ENCODE peak calls at places on chromosomes 1 and 21, in nine cellular contexts. B is choroid plexus epithelial cell; O is pancreas; D is uterus; Z is left ventricle myocardium inferior; U is CD8-positive, alpha-beta T cell; S is fibroblast of the aortic adventitia; M is fibroblast of pulmonary artery; H is A549. X is an unnamed sample.

GRCh38 chr1:5997316-5997715 is 5.1 kb upstream of the NPHP4 start:
- DNase-seq in B (no peak), M (no peak), S (no peak), U (no peak), Z (no peak), H (no peak), O (no peak), D (no peak), X (no peak)

GRCh38 chr1:7128293-7128692 is 343.0 kb downstream of the CAMTA1 start:
- DNase-seq in U (no peak), D (no peak), B (no peak), M (no peak), H (no peak), Z (no peak), S (no peak), O (no peak), X (no peak)

GRCh38 chr1:44723496-44724407 is 7.2 kb downstream of the RNU5D-1 start:
- DNase-seq in H (no peak), M (no peak), D (no peak), S (no peak), U (peak), B (no peak), O (no peak), Z (peak), X (no peak)

GRCh38 chr1:247189981-247190798 is 18.4 kb upstream of the ZNF124 start:
- DNase-seq in S (no peak), H (no peak), M (no peak), O (no peak), D (no peak), Z (no peak), B (no peak), U (no peak), X (no peak)

GRCh38 chr1:43774359-43774758 is 67.0 kb downstream of the ST3GAL3 start:
- DNase-seq in O (no peak), S (peak), B (peak), M (peak), D (peak), U (no peak), H (no peak), Z (no peak), X (peak)

GRCh38 chr1:108503062-108503740 is 53.1 kb downstream of the NBPF6 start:
- DNase-seq in Z (no peak), O (peak), D (no peak), H (peak), U (no peak), S (peak), B (peak), M (peak), X (peak)

GRCh38 chr1:42852608-42852980 is 6.2 kb downstream of the ZNF691 start:
- DNase-seq in H (no peak), M (no peak), Z (no peak), U (no peak), B (peak), S (no peak), O (no peak), D (no peak), X (no peak)

GRCh38 chr21:45277101-45278045 is 10.3 kb downstream of the POFUT2 start:
- DNase-seq in S (no peak), H (no peak), B (no peak), M (no peak), U (no peak), O (no peak), Z (no peak), D (no peak), X (no peak)

GRCh38 chr1:8353386-8353785 is 35.5 kb downstream of the SLC45A1 start:
- DNase-seq in S (no peak), O (no peak), U (no peak), M (no peak), D (peak), B (no peak), Z (no peak), H (no peak), X (no peak)

GRCh38 chr1:230833511-230833910 is 34.8 kb downstream of the C1orf198 start:
- DNase-seq in U (no peak), H (no peak), O (no peak), S (no peak), D (no peak), M (no peak), Z (no peak), B (no peak), X (no peak)

GRCh38 chr1:168921514-168922106 is 184.9 kb upstream of the ATP1B1 start:
- DNase-seq in O (no peak), D (no peak), H (no peak), M (no peak), U (no peak), Z (no peak), B (no peak), S (no peak), X (peak)

GRCh38 chr21:36990508-36991205 is 15.8 kb upstream of the RIPPLY3 start:
- DNase-seq in O (no peak), M (no peak), S (no peak), D (no peak), U (no peak), Z (no peak), H (no peak), B (no peak), X (no peak)
- H3K4me3 ChIP-seq in O (peak), M (peak), S (peak), D (peak), U (peak), Z (peak), H (peak), B (peak), X (peak)

GRCh38 chr1:156602557-156602993 is 1.3 kb upstream of the GPATCH4 start:
- DNase-seq in D (no peak), O (no peak), B (peak), U (no peak), Z (no peak), H (peak), M (no peak), S (no peak), X (no peak)
- TF ChIP-seq CTCF in D (no peak), O (no peak), B (peak), U (peak), Z (peak), H (peak), M (peak), S (peak), X (peak)

GRCh38 chr1:167500283-167500860 is 18.0 kb downstream of the CD247 start:
- DNase-seq in Z (no peak), B (no peak), O (no peak), U (no peak), D (no peak), M (no peak), S (no peak), H (no peak), X (no peak)

GRCh38 chr1:167501513-167502191 is 16.7 kb downstream of the CD247 start:
- DNase-seq in H (no peak), S (no peak), Z (no peak), M (no peak), B (no peak), D (no peak), U (no peak), O (peak), X (no peak)

GRCh38 chr1:167503626-167504458 is 14.5 kb downstream of the CD247 start:
- DNase-seq in M (no peak), Z (no peak), S (no peak), D (no peak), B (no peak), O (no peak), U (no peak), H (no peak), X (no peak)

GRCh38 chr1:167502719-167503452 is 15.4 kb downstream of the CD247 start:
- DNase-seq in Z (no peak), B (no peak), S (no peak), O (no peak), H (no peak), D (no peak), M (no peak), U (no peak), X (no peak)

DNA sequence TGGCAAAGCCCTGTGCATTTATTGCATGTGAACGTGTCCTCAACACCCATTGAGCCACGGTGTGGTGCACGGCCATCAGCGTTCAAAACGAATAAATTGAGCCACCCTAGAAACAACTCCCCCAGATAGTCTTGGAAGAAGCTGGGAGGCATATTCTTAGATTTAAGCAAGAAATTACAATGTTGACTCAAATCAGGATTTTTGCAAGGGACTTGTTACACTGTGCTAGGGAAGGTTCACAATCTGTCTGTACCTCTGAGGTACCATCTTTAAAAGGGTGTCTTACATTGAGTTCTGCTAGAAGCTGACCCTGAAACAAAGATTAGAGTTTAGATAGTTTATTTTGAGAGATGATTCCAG is 16.2 kb downstream of the CD247 start:
- DNase-seq in H (no peak), M (no peak), U (no peak), O (no peak), Z (no peak), S (no peak), D (no peak), B (no peak), X (no peak)
- H3K4me3 ChIP-seq in H (no peak), M (no peak), U (no peak), O (no peak), Z (no peak), S (no peak), D (no peak), B (no peak), X (no peak)

DNA sequence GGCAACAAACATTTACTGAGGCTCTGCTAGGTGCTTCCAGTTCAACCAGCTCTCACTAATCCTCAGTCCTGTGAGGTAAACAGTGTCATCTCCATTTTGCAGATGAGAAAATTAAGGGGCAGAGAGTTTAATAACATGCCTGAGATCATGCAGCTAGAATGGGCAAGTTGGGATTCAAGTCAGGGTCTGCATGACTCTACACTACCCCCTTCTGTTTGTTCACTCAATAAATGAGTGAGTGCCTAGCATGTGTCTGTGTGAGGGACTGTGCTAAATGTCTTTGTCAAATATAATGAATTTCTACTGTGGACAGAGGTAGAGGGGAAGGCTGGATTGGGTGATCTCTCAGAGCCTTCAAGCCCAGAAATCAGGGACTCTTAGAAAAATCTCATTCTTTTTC is 4.5 kb downstream of the PEF1 start:
- DNase-seq in U (no peak), B (no peak), H (no peak), M (no peak), D (no peak), S (no peak), Z (no peak), O (no peak), X (no peak)
- TF ChIP-seq CTCF in U (no peak), B (peak), H (no peak), M (no peak), D (no peak), S (no peak), Z (no peak), O (no peak), X (no peak)

GRCh38 chr1:95518310-95518709 is 284.3 kb downstream of the RWDD3 start:
- DNase-seq in H (no peak), Z (no peak), D (no peak), M (no peak), O (no peak), B (no peak), S (no peak), U (no peak), X (no peak)
- H3K4me3 ChIP-seq in H (no peak), Z (no peak), D (no peak), M (no peak), O (no peak), B (no peak), S (no peak), U (no peak), X (no peak)

X was measured in cardiac fibroblast.